ENCODE peak calls at places on chromosomes 2 and 18, in nine cellular contexts. H is heart left ventricle, I is pancreas, B is PC-9, X is uterus, N is PC-3, K is right atrium auricular region, V is ascending aorta, Z is neural crest cell. U is an unnamed sample.

GRCh38 chr18:43965691-43966090 is 688.4 kb upstream of the SYT4 start:
- DNase-seq in H (no peak), I (no peak), B (no peak), X (no peak), N (no peak), K (no peak), V (no peak), Z (no peak), U (no peak)

GRCh38 chr18:26088482-26088881 is 1.9 kb downstream of the SS18 start:
- DNase-seq in H (no peak), I (no peak), B (no peak), X (no peak), N (peak), K (no peak), V (no peak), Z (no peak), U (no peak)

GRCh38 chr2:70115646-70116442 is 28.6 kb downstream of the PCBP1 start:
- DNase-seq in H (peak), I (no peak), B (no peak), X (no peak), N (no peak), K (no peak), V (no peak), Z (no peak), U (no peak)

GRCh38 chr2:149062531-149062930 is 24.0 kb downstream of the LYPD6B start:
- DNase-seq in H (no peak), I (no peak), B (no peak), X (no peak), N (no peak), K (no peak), V (no peak), Z (no peak), U (no peak)

GRCh38 chr2:105990624-105991023 is 203.5 kb downstream of the UXS1 start:
- DNase-seq in H (no peak), I (no peak), B (no peak), X (no peak), N (no peak), K (no peak), V (no peak), Z (no peak), U (no peak)

GRCh38 chr2:173374634-173375033 is 20.0 kb downstream of the CDCA7 start:
- DNase-seq in H (no peak), I (no peak), B (no peak), X (no peak), N (no peak), K (no peak), V (no peak), Z (no peak), U (no peak)

GRCh38 chr2:10289891-10290290 is 12.8 kb upstream of the HPCAL1 start:
- DNase-seq in H (no peak), I (no peak), B (peak), X (no peak), N (peak), K (no peak), V (no peak), Z (no peak), U (no peak)

GRCh38 chr2:229686122-229686919 is 28.0 kb downstream of the DNER start:
- DNase-seq in H (no peak), I (no peak), B (no peak), X (no peak), N (no peak), K (no peak), V (no peak), Z (no peak), U (no peak)

GRCh38 chr2:173195100-173195499 is 119.5 kb downstream of the MAP3K20 start:
- DNase-seq in H (no peak), I (no peak), B (no peak), X (no peak), N (no peak), K (no peak), V (no peak), Z (no peak), U (no peak)

GRCh38 chr18:11570770-11571169 is 38.6 kb upstream of the SLC35G4 start:
- DNase-seq in H (no peak), I (no peak), B (no peak), X (no peak), N (peak), K (no peak), V (no peak), Z (no peak), U (no peak)

GRCh38 chr2:8255448-8255800 is 426.4 kb upstream of the ID2 start:
- DNase-seq in H (no peak), I (no peak), B (no peak), X (no peak), N (no peak), K (no peak), V (no peak), Z (no peak), U (no peak)

GRCh38 chr2:16649353-16650286 is 16.0 kb downstream of the CYRIA start:
- DNase-seq in H (no peak), I (no peak), B (no peak), X (no peak), N (no peak), K (no peak), V (no peak), Z (no peak), U (no peak)

GRCh38 chr2:190820416-190820815 is 60.2 kb upstream of the GLS start:
- DNase-seq in H (no peak), I (no peak), B (no peak), X (no peak), N (no peak), K (no peak), V (no peak), Z (no peak), U (no peak)

GRCh38 chr2:58120626-58121229 is 74.1 kb downstream of the VRK2 start:
- DNase-seq in H (no peak), I (no peak), B (no peak), X (no peak), N (peak), K (no peak), V (no peak), Z (no peak), U (no peak)

GRCh38 chr2:162821176-162821575 is 17.4 kb downstream of the KCNH7 start:
- DNase-seq in H (no peak), I (no peak), B (no peak), X (no peak), N (peak), K (no peak), V (no peak), Z (no peak), U (no peak)

GRCh38 chr2:158686166-158686792 is 108.8 kb upstream of the DAPL1 start:
- DNase-seq in H (no peak), I (no peak), B (no peak), X (no peak), N (no peak), K (no peak), V (no peak), Z (peak), U (no peak)

DNA sequence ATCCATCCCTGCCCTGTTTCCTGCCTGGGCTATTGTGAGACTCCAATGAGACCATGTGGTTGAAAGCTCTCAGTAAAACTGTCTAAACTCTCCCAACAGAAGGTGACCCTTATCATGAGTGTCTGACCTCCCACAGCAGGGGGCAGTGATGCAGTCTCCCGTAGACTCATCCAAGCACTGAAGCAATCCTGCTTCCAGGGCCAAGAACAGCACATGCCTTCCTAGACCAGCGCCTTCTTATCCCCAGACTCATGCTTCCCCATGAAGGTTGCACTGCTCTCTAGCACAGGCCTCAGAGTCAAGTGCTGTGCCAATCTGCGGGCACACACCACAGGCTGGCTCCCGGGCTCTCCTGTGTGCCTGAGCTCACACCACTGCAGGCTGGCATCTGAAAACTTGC is 112.3 kb downstream of the TNS1 start:
- DNase-seq in H (no peak), I (no peak), B (no peak), X (peak), N (no peak), K (peak), V (peak), Z (no peak), U (no peak)
- TF ChIP-seq CTCF in H (peak), I (no peak), B (no peak), X (no peak), N (peak), K (no peak), V (peak), Z (peak), U (no peak)

GRCh38 chr2:133262888-133263287 is 305.4 kb downstream of the NCKAP5 start:
- DNase-seq in H (no peak), I (no peak), B (no peak), X (no peak), N (peak), K (no peak), V (no peak), Z (no peak), U (no peak)
- TF ChIP-seq CTCF in H (no peak), I (no peak), B (no peak), X (no peak), N (peak), K (no peak), V (no peak), Z (peak), U (no peak)

DNA sequence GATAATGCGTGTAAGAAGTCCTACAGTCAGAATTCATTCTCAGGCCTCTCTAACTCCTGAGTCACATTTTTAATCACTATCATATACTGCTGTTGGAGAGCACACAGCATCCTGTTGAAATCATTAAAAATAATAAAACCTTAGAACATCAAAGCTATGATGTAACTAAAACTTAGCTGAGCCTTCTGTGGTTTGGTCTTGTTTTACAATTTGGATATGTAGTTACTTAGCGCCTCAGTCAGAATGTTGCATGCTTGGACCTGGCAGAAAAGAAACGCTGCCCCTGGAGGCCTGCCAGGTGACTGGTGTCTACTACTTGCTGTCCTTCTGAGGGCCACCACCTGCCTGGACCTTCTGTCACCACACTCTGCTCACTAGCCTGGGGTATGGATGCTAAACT is 261.1 kb upstream of the RASGRP3 start:
- DNase-seq in H (peak), I (no peak), B (no peak), X (no peak), N (peak), K (peak), V (peak), Z (no peak), U (no peak)
- TF ChIP-seq CTCF in H (no peak), I (no peak), B (no peak), X (no peak), N (no peak), K (no peak), V (no peak), Z (no peak), U (no peak)

DNA sequence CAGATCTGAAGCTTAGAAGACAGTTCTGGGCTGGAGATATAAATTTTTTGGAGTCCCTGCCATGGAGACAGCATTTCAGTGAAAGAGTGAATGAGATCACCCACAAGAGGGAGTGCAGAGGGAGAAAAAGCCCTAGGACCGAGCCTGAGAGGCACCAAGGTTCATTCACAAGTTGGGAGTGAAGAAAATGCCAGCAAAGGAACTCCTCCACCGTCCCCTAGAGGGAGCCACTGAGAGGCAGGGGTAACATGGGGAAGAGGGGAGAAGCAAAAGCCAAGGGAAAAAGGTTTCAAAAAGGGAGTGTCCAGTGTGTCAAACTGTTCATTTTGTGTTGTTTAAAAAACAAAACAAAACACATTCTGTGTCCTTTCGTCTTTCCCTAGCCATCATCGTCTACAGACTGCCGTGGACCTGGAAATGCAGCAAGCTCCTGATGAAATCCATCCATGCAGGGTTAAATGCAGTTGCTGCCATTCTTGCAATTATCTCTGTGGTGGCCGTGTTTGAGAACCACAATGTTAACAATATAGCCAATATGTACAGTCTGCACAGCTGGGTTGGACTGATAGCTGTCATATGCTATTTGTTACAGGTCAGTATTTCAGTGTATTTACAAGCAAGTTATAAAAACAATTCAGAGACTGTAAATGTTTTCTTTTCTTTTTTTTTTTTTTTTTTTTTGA is 19.1 kb downstream of the CYBRD1 start:
- DNase-seq in H (no peak), I (no peak), B (peak), X (no peak), N (peak), K (no peak), V (no peak), Z (no peak), U (no peak)
- TF ChIP-seq CTCF in H (peak), I (no peak), B (peak), X (no peak), N (peak), K (no peak), V (no peak), Z (peak), U (no peak)

DNA sequence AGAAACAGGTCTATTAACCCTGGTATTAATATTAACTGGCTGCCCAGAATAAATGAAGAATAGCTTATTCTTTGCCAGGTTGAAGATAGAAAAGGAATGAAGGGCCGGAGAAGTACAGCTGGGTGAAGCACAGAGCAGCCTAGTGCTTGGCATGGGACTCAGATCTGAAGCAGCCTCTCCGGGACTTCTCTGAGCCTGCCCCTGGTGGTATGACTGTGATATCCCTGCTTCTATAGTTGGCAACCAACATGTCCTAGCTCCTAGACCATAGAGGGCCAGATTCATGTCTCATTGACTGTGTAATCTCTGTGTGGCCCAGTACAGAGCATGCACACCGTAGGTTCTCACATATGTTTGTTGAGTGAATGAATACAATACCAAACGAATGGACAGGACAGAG is 107.8 kb downstream of the MSH2 start:
- DNase-seq in H (no peak), I (no peak), B (no peak), X (no peak), N (peak), K (no peak), V (no peak), Z (no peak), U (no peak)
- TF ChIP-seq CTCF in H (no peak), I (no peak), B (no peak), X (no peak), N (no peak), K (no peak), V (no peak), Z (no peak), U (no peak)

GRCh38 chr2:168336786-168337388 is 89.5 kb upstream of the STK39 start:
- DNase-seq in H (no peak), I (peak), B (peak), X (no peak), N (peak), K (no peak), V (no peak), Z (no peak), U (no peak)
- TF ChIP-seq CTCF in H (no peak), I (no peak), B (peak), X (no peak), N (peak), K (peak), V (no peak), Z (peak), U (no peak)

GRCh38 chr2:71690231-71690834 is 237.0 kb downstream of the DYSF start:
- DNase-seq in H (no peak), I (no peak), B (no peak), X (no peak), N (no peak), K (no peak), V (no peak), Z (no peak), U (no peak)
- TF ChIP-seq CTCF in H (no peak), I (no peak), B (no peak), X (no peak), N (no peak), K (no peak), V (no peak), Z (no peak), U (no peak)

GRCh38 chr2:189521686-189522434 is 58.7 kb downstream of the SLC40A1 start:
- DNase-seq in H (no peak), I (no peak), B (no peak), X (no peak), N (peak), K (no peak), V (no peak), Z (no peak), U (no peak)
- TF ChIP-seq CTCF in H (no peak), I (no peak), B (no peak), X (no peak), N (no peak), K (no peak), V (no peak), Z (no peak), U (no peak)

DNA sequence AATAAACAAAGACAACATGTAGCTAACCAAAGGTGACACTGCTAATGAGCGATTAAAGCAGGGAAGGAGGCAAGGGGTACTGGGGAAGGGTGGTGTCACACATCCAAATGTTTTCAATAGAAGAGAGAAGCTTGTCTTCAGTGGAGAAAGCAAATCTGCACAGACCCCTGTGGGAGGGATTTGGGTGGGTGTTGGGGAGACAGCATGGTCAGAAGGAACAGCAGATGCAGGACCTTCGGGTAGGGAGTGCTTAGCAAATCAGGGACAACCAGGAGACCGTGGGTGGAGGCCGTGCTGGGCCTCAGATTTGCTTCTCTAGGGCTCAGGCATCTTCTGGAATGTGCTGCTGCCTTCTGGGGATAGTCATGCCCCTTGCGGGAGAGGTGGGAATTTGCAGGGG is 185.3 kb upstream of the RAB6C start:
- DNase-seq in H (no peak), I (no peak), B (no peak), X (no peak), N (no peak), K (peak), V (no peak), Z (no peak), U (no peak)
- TF ChIP-seq CTCF in H (no peak), I (no peak), B (no peak), X (no peak), N (no peak), K (no peak), V (no peak), Z (no peak), U (no peak)

DNA sequence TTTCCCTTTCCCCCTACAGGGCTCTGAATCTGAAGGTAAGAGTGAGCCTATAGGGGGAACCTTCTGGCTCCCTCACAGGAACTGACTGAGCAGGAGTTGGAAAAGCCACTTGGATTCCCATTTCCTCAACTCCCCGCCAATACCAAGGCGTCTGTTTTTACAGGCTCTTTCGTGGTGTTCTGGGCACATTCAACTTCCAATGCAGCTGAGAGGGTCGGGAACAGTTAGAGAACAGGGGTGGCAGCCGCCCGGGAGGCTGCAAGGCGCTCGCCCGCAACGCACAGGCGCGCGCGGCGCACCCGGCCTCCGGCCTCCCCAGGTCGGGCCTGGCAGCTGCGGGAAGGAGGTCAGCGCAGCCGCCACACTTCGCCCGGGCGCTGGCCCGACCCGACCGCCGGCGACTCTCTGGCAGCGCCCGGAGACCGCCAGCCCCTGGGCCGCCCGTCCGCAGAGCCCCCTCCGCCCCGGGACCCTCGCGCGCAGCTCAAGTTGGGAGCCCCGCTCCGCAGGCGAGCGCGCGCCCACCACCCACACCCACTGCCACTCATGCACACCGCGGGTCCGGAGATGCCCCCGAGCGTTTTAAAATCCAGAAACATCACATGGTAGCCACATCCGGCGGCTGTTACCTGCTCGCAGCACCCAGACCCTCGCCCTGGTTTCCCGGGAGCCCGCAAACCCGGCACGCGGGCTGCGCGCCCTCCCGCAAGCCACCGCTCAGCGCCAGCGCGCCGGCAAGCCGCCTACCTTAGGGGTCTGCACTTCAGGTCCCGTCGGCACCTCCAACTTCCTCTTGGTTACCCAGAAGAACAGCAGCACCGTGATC is 816 bp downstream of the GALNT14 start:
- DNase-seq in H (no peak), I (peak), B (peak), X (no peak), N (peak), K (peak), V (no peak), Z (no peak), U (no peak)
- TF ChIP-seq CTCF in H (no peak), I (no peak), B (no peak), X (no peak), N (no peak), K (no peak), V (no peak), Z (no peak), U (no peak)